ENCODE peak calls at places on chromosomes 5 and 9, in seven cellular contexts. One of them, this sample, is unnamed.

GRCh38 chr9:2257530-2257929 is 242.4 kb downstream of the SMARCA2 start:
- DNase-seq in HT1080: no peak
- DNase-seq in GM06990: no peak
- DNase-seq in lower leg skin: no peak
- DNase-seq in NCI-H2171 treated with DMSO at 0.1 percent for 48 hours: peak; percentile 84
- DNase-seq in stimulated activated CD4-positive, alpha-beta T cell treated with anti-CD3 and anti-CD28 coated beads, TNF-alpha, amount 100 ng/mL, for 24 hours: no peak
- DNase-seq in SJSA1: no peak
- DNase-seq in this sample: no peak

GRCh38 chr5:39266442-39266841 is 47.1 kb upstream of the FYB1 start:
- DNase-seq in HT1080: peak; percentile 62
- DNase-seq in GM06990: no peak
- DNase-seq in lower leg skin: no peak
- DNase-seq in NCI-H2171 treated with DMSO at 0.1 percent for 48 hours: no peak
- DNase-seq in stimulated activated CD4-positive, alpha-beta T cell treated with anti-CD3 and anti-CD28 coated beads, TNF-alpha, amount 100 ng/mL, for 24 hours: no peak
- DNase-seq in SJSA1: no peak
- DNase-seq in this sample: no peak

GRCh38 chr9:117029341-117029740 is 342.2 kb downstream of the TRIM32 start:
- DNase-seq in HT1080: peak; percentile 27
- DNase-seq in GM06990: no peak
- DNase-seq in lower leg skin: no peak
- DNase-seq in NCI-H2171 treated with DMSO at 0.1 percent for 48 hours: no peak
- DNase-seq in stimulated activated CD4-positive, alpha-beta T cell treated with anti-CD3 and anti-CD28 coated beads, TNF-alpha, amount 100 ng/mL, for 24 hours: no peak
- DNase-seq in SJSA1: no peak
- DNase-seq in this sample: no peak

GRCh38 chr5:119435436-119436132 is 16.7 kb upstream of the HSD17B4 start:
- DNase-seq in HT1080: peak; percentile 59
- DNase-seq in GM06990: peak; percentile 36
- DNase-seq in lower leg skin: no peak
- DNase-seq in NCI-H2171 treated with DMSO at 0.1 percent for 48 hours: no peak
- DNase-seq in stimulated activated CD4-positive, alpha-beta T cell treated with anti-CD3 and anti-CD28 coated beads, TNF-alpha, amount 100 ng/mL, for 24 hours: peak; percentile 45
- DNase-seq in SJSA1: peak; percentile 62
- DNase-seq in this sample: peak; percentile 85

GRCh38 chr5:60334281-60334713 is 365.7 kb downstream of the DEPDC1B start:
- DNase-seq in HT1080: peak; percentile 90
- DNase-seq in GM06990: no peak
- DNase-seq in lower leg skin: no peak
- DNase-seq in NCI-H2171 treated with DMSO at 0.1 percent for 48 hours: no peak
- DNase-seq in stimulated activated CD4-positive, alpha-beta T cell treated with anti-CD3 and anti-CD28 coated beads, TNF-alpha, amount 100 ng/mL, for 24 hours: no peak
- DNase-seq in SJSA1: no peak
- DNase-seq in this sample: no peak

GRCh38 chr5:87127426-87127825 is 140.3 kb upstream of the RASA1 start:
- DNase-seq in HT1080: peak; percentile 91
- DNase-seq in GM06990: no peak
- DNase-seq in lower leg skin: no peak
- DNase-seq in NCI-H2171 treated with DMSO at 0.1 percent for 48 hours: no peak
- DNase-seq in stimulated activated CD4-positive, alpha-beta T cell treated with anti-CD3 and anti-CD28 coated beads, TNF-alpha, amount 100 ng/mL, for 24 hours: no peak
- DNase-seq in SJSA1: no peak
- DNase-seq in this sample: no peak

GRCh38 chr5:180460834-180461233 is 33.3 kb upstream of the CNOT6 start:
- DNase-seq in HT1080: no peak
- DNase-seq in GM06990: no peak
- DNase-seq in lower leg skin: peak; percentile 43
- DNase-seq in NCI-H2171 treated with DMSO at 0.1 percent for 48 hours: no peak
- DNase-seq in stimulated activated CD4-positive, alpha-beta T cell treated with anti-CD3 and anti-CD28 coated beads, TNF-alpha, amount 100 ng/mL, for 24 hours: no peak
- DNase-seq in SJSA1: no peak
- DNase-seq in this sample: no peak

GRCh38 chr9:120474579-120475243 is 105.3 kb downstream of the CDK5RAP2 start:
- DNase-seq in HT1080: no peak
- DNase-seq in GM06990: no peak
- DNase-seq in lower leg skin: no peak
- DNase-seq in NCI-H2171 treated with DMSO at 0.1 percent for 48 hours: no peak
- DNase-seq in stimulated activated CD4-positive, alpha-beta T cell treated with anti-CD3 and anti-CD28 coated beads, TNF-alpha, amount 100 ng/mL, for 24 hours: no peak
- DNase-seq in SJSA1: no peak
- DNase-seq in this sample: no peak

GRCh38 chr5:173187054-173187743 is 42.9 kb downstream of the BNIP1 start:
- DNase-seq in HT1080: no peak
- DNase-seq in GM06990: peak; percentile 39
- DNase-seq in lower leg skin: no peak
- DNase-seq in NCI-H2171 treated with DMSO at 0.1 percent for 48 hours: peak; percentile 1
- DNase-seq in stimulated activated CD4-positive, alpha-beta T cell treated with anti-CD3 and anti-CD28 coated beads, TNF-alpha, amount 100 ng/mL, for 24 hours: no peak
- DNase-seq in SJSA1: no peak
- DNase-seq in this sample: no peak

GRCh38 chr9:131296906-131297500 is 7.5 kb downstream of the PLPP7 start:
- DNase-seq in HT1080: no peak
- DNase-seq in GM06990: no peak
- DNase-seq in lower leg skin: no peak
- DNase-seq in NCI-H2171 treated with DMSO at 0.1 percent for 48 hours: no peak
- DNase-seq in stimulated activated CD4-positive, alpha-beta T cell treated with anti-CD3 and anti-CD28 coated beads, TNF-alpha, amount 100 ng/mL, for 24 hours: no peak
- DNase-seq in SJSA1: no peak
- DNase-seq in this sample: no peak

GRCh38 chr5:31193591-31194457 is at the start of gene CDH6:
- DNase-seq in HT1080: no peak
- DNase-seq in GM06990: no peak
- DNase-seq in lower leg skin: no peak
- DNase-seq in NCI-H2171 treated with DMSO at 0.1 percent for 48 hours: no peak
- DNase-seq in stimulated activated CD4-positive, alpha-beta T cell treated with anti-CD3 and anti-CD28 coated beads, TNF-alpha, amount 100 ng/mL, for 24 hours: no peak
- DNase-seq in SJSA1: no peak
- DNase-seq in this sample: no peak

GRCh38 chr9:101601904-101602765 is 7.4 kb upstream of the PPP3R2 start:
- DNase-seq in HT1080: peak; percentile 49
- DNase-seq in GM06990: no peak
- DNase-seq in lower leg skin: no peak
- DNase-seq in NCI-H2171 treated with DMSO at 0.1 percent for 48 hours: peak; percentile 82
- DNase-seq in stimulated activated CD4-positive, alpha-beta T cell treated with anti-CD3 and anti-CD28 coated beads, TNF-alpha, amount 100 ng/mL, for 24 hours: no peak
- DNase-seq in SJSA1: no peak
- DNase-seq in this sample: no peak

GRCh38 chr9:38437193-38437823 is 13.1 kb upstream of the IGFBPL1 start:
- DNase-seq in HT1080: peak; percentile 34
- DNase-seq in GM06990: no peak
- DNase-seq in lower leg skin: peak; percentile 69
- DNase-seq in NCI-H2171 treated with DMSO at 0.1 percent for 48 hours: no peak
- DNase-seq in stimulated activated CD4-positive, alpha-beta T cell treated with anti-CD3 and anti-CD28 coated beads, TNF-alpha, amount 100 ng/mL, for 24 hours: no peak
- DNase-seq in SJSA1: no peak
- DNase-seq in this sample: no peak

GRCh38 chr9:115211413-115212204 is 93.7 kb upstream of the TNC start:
- DNase-seq in HT1080: no peak
- DNase-seq in GM06990: no peak
- DNase-seq in lower leg skin: no peak
- DNase-seq in NCI-H2171 treated with DMSO at 0.1 percent for 48 hours: no peak
- DNase-seq in stimulated activated CD4-positive, alpha-beta T cell treated with anti-CD3 and anti-CD28 coated beads, TNF-alpha, amount 100 ng/mL, for 24 hours: no peak
- DNase-seq in SJSA1: no peak
- DNase-seq in this sample: no peak

GRCh38 chr9:121272401-121272948 is 4.5 kb downstream of the GSN start:
- DNase-seq in HT1080: no peak
- DNase-seq in GM06990: no peak
- DNase-seq in lower leg skin: no peak
- DNase-seq in NCI-H2171 treated with DMSO at 0.1 percent for 48 hours: no peak
- DNase-seq in stimulated activated CD4-positive, alpha-beta T cell treated with anti-CD3 and anti-CD28 coated beads, TNF-alpha, amount 100 ng/mL, for 24 hours: no peak
- DNase-seq in SJSA1: no peak
- DNase-seq in this sample: no peak

GRCh38 chr9:83986765-83987401 is 6.3 kb downstream of the RMI1 start:
- DNase-seq in HT1080: peak; percentile 89
- DNase-seq in GM06990: no peak
- DNase-seq in lower leg skin: no peak
- DNase-seq in NCI-H2171 treated with DMSO at 0.1 percent for 48 hours: no peak
- DNase-seq in stimulated activated CD4-positive, alpha-beta T cell treated with anti-CD3 and anti-CD28 coated beads, TNF-alpha, amount 100 ng/mL, for 24 hours: no peak
- DNase-seq in SJSA1: peak; percentile 68
- DNase-seq in this sample: no peak

GRCh38 chr9:9299134-9299533 is 1313.7 kb downstream of the PTPRD start:
- DNase-seq in HT1080: peak; percentile 1
- DNase-seq in GM06990: no peak
- DNase-seq in lower leg skin: no peak
- DNase-seq in NCI-H2171 treated with DMSO at 0.1 percent for 48 hours: peak; percentile 7
- DNase-seq in stimulated activated CD4-positive, alpha-beta T cell treated with anti-CD3 and anti-CD28 coated beads, TNF-alpha, amount 100 ng/mL, for 24 hours: no peak
- DNase-seq in SJSA1: no peak
- DNase-seq in this sample: no peak

GRCh38 chr5:9589049-9589835 is 40.9 kb downstream of the TAS2R1 start:
- DNase-seq in HT1080: no peak
- DNase-seq in GM06990: no peak
- DNase-seq in lower leg skin: no peak
- DNase-seq in NCI-H2171 treated with DMSO at 0.1 percent for 48 hours: no peak
- DNase-seq in stimulated activated CD4-positive, alpha-beta T cell treated with anti-CD3 and anti-CD28 coated beads, TNF-alpha, amount 100 ng/mL, for 24 hours: no peak
- DNase-seq in SJSA1: no peak
- DNase-seq in this sample: no peak

GRCh38 chr5:138224712-138225111 is 11.6 kb upstream of the CDC23 start:
- DNase-seq in HT1080: no peak
- DNase-seq in GM06990: no peak
- DNase-seq in lower leg skin: peak; percentile 48
- DNase-seq in NCI-H2171 treated with DMSO at 0.1 percent for 48 hours: no peak
- DNase-seq in stimulated activated CD4-positive, alpha-beta T cell treated with anti-CD3 and anti-CD28 coated beads, TNF-alpha, amount 100 ng/mL, for 24 hours: no peak
- DNase-seq in SJSA1: no peak
- DNase-seq in this sample: no peak

GRCh38 chr5:158840193-158840592 is 259.5 kb downstream of the EBF1 start:
- DNase-seq in HT1080: no peak
- DNase-seq in GM06990: no peak
- DNase-seq in lower leg skin: no peak
- DNase-seq in NCI-H2171 treated with DMSO at 0.1 percent for 48 hours: no peak
- DNase-seq in stimulated activated CD4-positive, alpha-beta T cell treated with anti-CD3 and anti-CD28 coated beads, TNF-alpha, amount 100 ng/mL, for 24 hours: no peak
- DNase-seq in SJSA1: no peak
- DNase-seq in this sample: no peak

GRCh38 chr5:80259511-80260200 is 3.8 kb upstream of the SERINC5 start:
- DNase-seq in HT1080: no peak
- DNase-seq in GM06990: no peak
- DNase-seq in lower leg skin: peak; percentile 29
- DNase-seq in NCI-H2171 treated with DMSO at 0.1 percent for 48 hours: no peak
- DNase-seq in stimulated activated CD4-positive, alpha-beta T cell treated with anti-CD3 and anti-CD28 coated beads, TNF-alpha, amount 100 ng/mL, for 24 hours: no peak
- DNase-seq in SJSA1: no peak
- DNase-seq in this sample: no peak

GRCh38 chr5:78075301-78075700 is 219.2 kb downstream of the AP3B1 start:
- DNase-seq in HT1080: no peak
- DNase-seq in GM06990: no peak
- DNase-seq in lower leg skin: no peak
- DNase-seq in NCI-H2171 treated with DMSO at 0.1 percent for 48 hours: no peak
- DNase-seq in stimulated activated CD4-positive, alpha-beta T cell treated with anti-CD3 and anti-CD28 coated beads, TNF-alpha, amount 100 ng/mL, for 24 hours: no peak
- DNase-seq in SJSA1: no peak
- DNase-seq in this sample: no peak

GRCh38 chr5:6729400-6730310 is 16.4 kb downstream of the TENT4A start:
- DNase-seq in HT1080: no peak
- DNase-seq in GM06990: no peak
- DNase-seq in lower leg skin: no peak
- DNase-seq in NCI-H2171 treated with DMSO at 0.1 percent for 48 hours: no peak
- DNase-seq in stimulated activated CD4-positive, alpha-beta T cell treated with anti-CD3 and anti-CD28 coated beads, TNF-alpha, amount 100 ng/mL, for 24 hours: no peak
- DNase-seq in SJSA1: no peak
- DNase-seq in this sample: no peak

GRCh38 chr9:683509-684021 is 157.9 kb upstream of the DMRT1 start:
- DNase-seq in HT1080: no peak
- DNase-seq in GM06990: no peak
- DNase-seq in lower leg skin: no peak
- DNase-seq in NCI-H2171 treated with DMSO at 0.1 percent for 48 hours: no peak
- DNase-seq in stimulated activated CD4-positive, alpha-beta T cell treated with anti-CD3 and anti-CD28 coated beads, TNF-alpha, amount 100 ng/mL, for 24 hours: no peak
- DNase-seq in SJSA1: no peak
- DNase-seq in this sample: no peak

GRCh38 chr9:124444166-124444565 is 6.1 kb upstream of the ADGRD2 start:
- DNase-seq in HT1080: no peak
- DNase-seq in GM06990: no peak
- DNase-seq in lower leg skin: no peak
- DNase-seq in NCI-H2171 treated with DMSO at 0.1 percent for 48 hours: peak; percentile 74
- DNase-seq in stimulated activated CD4-positive, alpha-beta T cell treated with anti-CD3 and anti-CD28 coated beads, TNF-alpha, amount 100 ng/mL, for 24 hours: no peak
- DNase-seq in SJSA1: no peak
- DNase-seq in this sample: no peak

GRCh38 chr9:42388846-42389245 is 205.4 kb downstream of the SPATA31A6 start:
- DNase-seq in HT1080: no peak
- DNase-seq in GM06990: no peak
- DNase-seq in lower leg skin: no peak
- DNase-seq in NCI-H2171 treated with DMSO at 0.1 percent for 48 hours: no peak
- DNase-seq in stimulated activated CD4-positive, alpha-beta T cell treated with anti-CD3 and anti-CD28 coated beads, TNF-alpha, amount 100 ng/mL, for 24 hours: no peak
- DNase-seq in SJSA1: no peak
- DNase-seq in this sample: no peak